ENCODE peak calls at places on chromosomes 16 and 17, in six cellular contexts. M, Q, D, O, I and F are unnamed samples. For H3K27me3 and H3K4me1, the result is how much of the 10 kb centered on the place peaks cover.

GRCh38 chr16:74107795-74108610 is 188.6 kb upstream of the PSMD7 start:
- DNase-seq in Q (peak), I (peak), O (no peak), M (no peak), D (peak), F (peak)

GRCh38 chr17:36632916-36633846 is 31.8 kb downstream of the MRM1 start:
- DNase-seq in O (no peak), D (no peak), Q (no peak), M (no peak), I (no peak), F (no peak)

GRCh38 chr17:77958716-77959215 is 263 bp downstream of the TNRC6C start:
- DNase-seq in D (no peak), O (no peak), Q (no peak), M (no peak), I (peak), F (no peak)

GRCh38 chr17:27985736-27986394 is 56.6 kb upstream of the NLK start:
- DNase-seq in Q (no peak), M (no peak), I (no peak), O (no peak), D (no peak), F (no peak)

GRCh38 chr16:84919267-84919666 is 92.1 kb downstream of the ZDHHC7 start:
- DNase-seq in I (no peak), O (no peak), D (peak), Q (no peak), M (no peak), F (no peak)

GRCh38 chr16:85445779-85446222 is 167.3 kb upstream of the GSE1 start:
- DNase-seq in Q (no peak), D (peak), I (no peak), M (no peak), O (no peak), F (peak)

GRCh38 chr17:16969931-16970906 is 1.7 kb downstream of the TNFRSF13B start:
- DNase-seq in O (no peak), I (no peak), M (no peak), D (no peak), Q (no peak), F (no peak)

GRCh38 chr17:46202482-46202881 is 9.3 kb upstream of the KANSL1 start:
- DNase-seq in M (no peak), Q (no peak), I (no peak), O (no peak), D (no peak), F (no peak)

GRCh38 chr16:81616321-81617020 is 162.6 kb upstream of the PLCG2 start:
- DNase-seq in Q (peak), M (no peak), I (peak), D (peak), O (peak), F (peak)

GRCh38 chr17:20012137-20012536 is 3.0 kb downstream of the SPECC1 start:
- DNase-seq in D (no peak), O (no peak), I (no peak), M (no peak), Q (no peak), F (no peak)

GRCh38 chr16:66878067-66878466 is 2.2 kb upstream of the PDP2 start:
- DNase-seq in D (no peak), M (no peak), Q (no peak), I (no peak), O (no peak), F (no peak)

GRCh38 chr16:17965131-17965530 is 371.4 kb downstream of the NPIPA8 start:
- DNase-seq in O (no peak), D (no peak), Q (no peak), I (no peak), M (no peak), F (no peak)

GRCh38 chr16:67161595-67162058 is 1.9 kb downstream of the FBXL8 start:
- DNase-seq in Q (no peak), M (no peak), I (no peak), O (no peak), D (no peak), F (no peak)

GRCh38 chr17:50691550-50692447 is 15.9 kb downstream of the ANKRD40 start:
- DNase-seq in O (no peak), D (no peak), I (no peak), Q (no peak), M (no peak), F (no peak)

GRCh38 chr17:33385133-33385532 is 92.0 kb upstream of the ASIC2 start:
- DNase-seq in M (no peak), O (no peak), Q (no peak), I (peak), D (no peak), F (no peak)

GRCh38 chr17:44795928-44796327 is 34.2 kb downstream of the GJC1 start:
- DNase-seq in Q (no peak), D (no peak), I (no peak), M (no peak), O (no peak), F (no peak)

GRCh38 chr16:87795336-87795735 is 29.6 kb upstream of the KLHDC4 start:
- DNase-seq in I (no peak), Q (no peak), O (no peak), D (no peak), M (no peak), F (no peak)

GRCh38 chr16:57113042-57113453 is 20.7 kb downstream of the CPNE2 start:
- DNase-seq in D (peak), Q (no peak), I (peak), M (no peak), O (no peak), F (no peak)

GRCh38 chr17:62716834-62717588 is 89.5 kb downstream of the MRC2 start:
- DNase-seq in I (no peak), D (no peak), O (no peak), Q (no peak), M (no peak), F (no peak)

GRCh38 chr16:54240180-54241125 is 46.1 kb downstream of the IRX3 start:
- DNase-seq in I (peak), Q (no peak), O (no peak), M (no peak), D (no peak), F (no peak)

GRCh38 chr17:49717371-49717841 is 9.6 kb upstream of the SLC35B1 start:
- DNase-seq in D (no peak), I (no peak), Q (no peak), O (no peak), M (peak), F (no peak)

GRCh38 chr17:39225308-39225973 is at the start of gene STAC2:
- DNase-seq in M (no peak), Q (no peak), D (no peak), I (no peak), O (no peak), F (no peak)
- H3K27me3 ChIP-seq in M (under half), Q (under half), D (under half), I (half or more), O (under half), F (under half)

DNA sequence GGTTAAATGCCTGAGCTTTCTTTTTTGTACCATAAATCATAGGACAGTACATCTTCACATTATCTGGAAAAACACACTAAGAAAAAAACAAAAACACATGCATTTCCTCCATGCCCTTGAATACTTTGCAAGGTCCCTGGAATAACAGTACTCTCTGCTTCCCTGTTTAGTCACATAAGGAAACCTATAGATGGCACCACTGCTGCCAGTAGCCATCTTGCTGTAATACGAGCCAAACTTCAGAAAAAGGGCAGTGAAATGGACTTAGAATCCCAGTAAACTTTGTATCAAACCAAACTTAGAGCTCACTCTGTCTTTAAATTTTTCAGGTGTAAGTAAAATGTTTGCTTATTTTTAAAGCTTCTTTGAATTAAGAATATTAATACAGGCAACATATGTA is 435.5 kb downstream of the KCNJ2 start:
- DNase-seq in I (no peak), Q (peak), M (no peak), D (no peak), O (no peak), F (no peak)
- TF ChIP-seq CTCF in I (no peak), Q (peak), M (no peak), D (no peak), O (no peak), F (peak)

DNA sequence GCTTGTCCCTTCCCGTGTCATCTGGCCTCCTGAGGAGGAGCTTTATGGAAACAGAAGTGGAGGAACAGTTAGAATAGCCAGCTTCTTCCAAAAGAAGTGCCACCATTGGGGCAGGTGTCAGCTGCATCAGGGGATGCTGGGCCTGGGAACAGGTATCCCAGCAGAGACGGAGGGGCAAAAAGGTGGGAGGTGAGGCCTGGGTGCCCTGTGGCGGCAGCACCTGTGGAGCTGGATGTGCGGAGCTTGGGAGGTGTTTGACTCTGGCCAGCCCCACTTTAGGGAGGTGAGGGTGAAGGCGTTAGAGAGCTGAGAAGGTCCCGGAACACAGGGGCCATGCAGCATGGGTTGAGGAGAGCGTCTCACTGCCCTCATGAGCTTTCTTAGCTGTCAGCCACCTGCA is 5.2 kb downstream of the SMCR8 start:
- DNase-seq in I (no peak), M (no peak), O (no peak), D (no peak), Q (no peak), F (no peak)
- H3K4me1 ChIP-seq in I (under half), M (under half), O (under half), D (under half), Q (under half), F (under half)

DNA sequence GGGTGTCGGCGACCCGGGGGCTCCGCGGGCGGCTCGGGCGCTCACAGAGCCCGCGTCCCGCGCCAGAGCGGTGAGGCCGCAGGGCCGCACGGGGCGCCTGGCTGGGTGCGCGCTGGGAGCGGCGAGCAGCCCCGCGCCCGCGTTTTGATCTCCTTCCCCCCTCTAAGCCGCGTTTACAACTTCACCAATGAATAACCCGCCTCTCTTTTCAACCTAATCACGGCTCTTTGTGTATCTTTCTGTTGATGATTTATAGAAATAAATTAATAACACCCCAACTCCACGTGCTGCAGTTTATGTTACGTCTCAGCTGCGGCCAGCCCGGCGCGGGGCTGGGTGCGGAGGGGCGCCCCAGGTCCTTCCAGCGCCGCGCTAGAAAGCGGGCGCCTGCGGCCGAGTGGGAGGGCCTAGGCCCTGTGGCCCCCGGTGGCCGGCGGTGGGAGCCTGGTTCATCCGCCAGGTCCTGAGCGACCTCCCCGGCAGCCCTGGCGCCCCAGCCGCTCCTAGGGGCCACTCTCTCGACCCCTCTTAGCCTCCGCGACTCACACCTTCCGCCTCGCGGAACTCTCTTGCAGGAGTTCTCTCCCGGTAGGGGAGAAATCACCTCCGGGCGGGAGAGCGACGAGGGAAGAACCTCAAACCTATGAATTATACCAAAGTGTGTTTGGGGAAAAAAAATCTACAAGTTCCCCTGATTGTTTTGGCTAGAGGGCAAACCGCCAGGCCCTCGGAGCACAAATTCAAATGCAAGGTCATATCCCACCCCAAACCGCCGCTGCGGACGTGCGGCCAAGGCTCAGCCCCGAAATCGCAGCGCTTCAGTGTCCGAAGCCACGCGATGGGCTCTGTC is 1.9 kb downstream of the HNF1B start:
- DNase-seq in D (no peak), O (no peak), Q (no peak), I (no peak), M (no peak), F (no peak)
- H3K27me3 ChIP-seq in D (half or more), O (under half), Q (half or more), I (half or more), M (half or more), F (half or more)